ENCODE peak calls at places on chromosomes 3 and 15, in ten cellular contexts. R is RWPE1, K is amniotic epithelial cell, A is NCI-H1694, Z is PC-3, O is RPMI8226, I is NAMALWA, E is fibroblast of mammary gland, G is endodermal cell, M is uterus. J is an unnamed sample.

GRCh38 chr15:63156708-63157065 is 590 bp downstream of the RPS27L start:
- DNase-seq in K (peak), R (peak), M (peak), E (peak), G (peak), O (peak), Z (peak), A (no peak), I (no peak), J (peak)

GRCh38 chr3:99242271-99242670 is 340.8 kb upstream of the DCBLD2 start:
- DNase-seq in Z (peak), M (no peak), G (no peak), K (peak), R (no peak), I (no peak), O (no peak), A (no peak), E (peak), J (no peak)

GRCh38 chr3:87855626-87856025 is 203.2 kb downstream of the CGGBP1 start:
- DNase-seq in A (no peak), G (no peak), M (no peak), Z (peak), R (no peak), I (no peak), O (no peak), E (peak), K (no peak), J (peak)

GRCh38 chr3:27610800-27611199 is 111.3 kb downstream of the EOMES start:
- DNase-seq in R (no peak), M (no peak), E (no peak), A (no peak), G (no peak), I (no peak), K (no peak), Z (no peak), O (no peak), J (no peak)

GRCh38 chr3:16249336-16249735 is 15.4 kb downstream of the DPH3 start:
- DNase-seq in O (peak), E (peak), I (peak), R (no peak), K (peak), G (peak), Z (peak), A (peak), M (no peak), J (no peak)

GRCh38 chr3:158486200-158486599 is 84.8 kb upstream of the MLF1 start:
- DNase-seq in K (peak), G (no peak), M (no peak), R (no peak), I (no peak), E (no peak), Z (peak), A (no peak), O (no peak), J (no peak)

GRCh38 chr3:20121088-20121487 is 64.9 kb downstream of the SGO1 start:
- DNase-seq in O (no peak), M (no peak), I (no peak), R (no peak), G (no peak), A (no peak), Z (no peak), E (no peak), K (peak), J (no peak)

GRCh38 chr3:188624384-188624783 is 470.4 kb downstream of the LPP start:
- DNase-seq in A (no peak), E (peak), Z (no peak), G (no peak), I (no peak), M (peak), R (no peak), K (no peak), O (no peak), J (no peak)

GRCh38 chr3:64188810-64189560 is 36.3 kb downstream of the PRICKLE2 start:
- DNase-seq in A (no peak), K (peak), O (no peak), E (peak), M (peak), Z (peak), I (no peak), G (peak), R (peak), J (peak)